ENCODE peak calls at places on chromosomes 13 and 19, in four cellular contexts. E is HCT116, O is HepG2, N is K562. R is an unnamed sample.

GRCh38 chr19:28898279-28898678 is 314.7 kb downstream of the UQCRFS1 start:
- DNase-seq in E (no peak), O (no peak), N (no peak), R (no peak)

GRCh38 chr13:40109324-40109958 is 454.0 kb downstream of the COG6 start:
- DNase-seq in E (no peak), O (no peak), N (no peak), R (no peak)

GRCh38 chr19:19468424-19469050 is 46.8 kb downstream of the TSSK6 start:
- DNase-seq in E (no peak), O (no peak), N (no peak), R (no peak)

GRCh38 chr13:113489549-113490495 is 689 bp downstream of the DCUN1D2 start:
- DNase-seq in E (no peak), O (no peak), N (peak; percentile 47), R (no peak)

GRCh38 chr13:92175330-92175729 is 776.9 kb downstream of the GPC5 start:
- DNase-seq in E (no peak), O (peak; percentile 27), N (peak; percentile 9), R (no peak)

GRCh38 chr19:19356500-19356899 is 35.9 kb downstream of the MAU2 start:
- DNase-seq in E (no peak), O (no peak), N (no peak), R (no peak)

GRCh38 chr19:22625266-22626035 is 8.7 kb upstream of the ZNF492 start:
- DNase-seq in E (no peak), O (no peak), N (no peak), R (no peak)

GRCh38 chr19:33259532-33259931 is 33.9 kb upstream of the SLC7A10 start:
- DNase-seq in E (no peak), O (no peak), N (no peak), R (no peak)

GRCh38 chr19:35462476-35462953 is 14.5 kb downstream of the FFAR2 start:
- DNase-seq in E (no peak), O (no peak), N (no peak), R (no peak)

GRCh38 chr13:40344270-40345148 is 321.9 kb downstream of the FOXO1 start:
- DNase-seq in E (no peak), O (peak; percentile 43), N (no peak), R (no peak)

GRCh38 chr19:5694952-5695648 is 5.0 kb downstream of the RPL36 start:
- DNase-seq in E (no peak), O (no peak), N (no peak), R (no peak)

GRCh38 chr13:112932971-112933370 is 36.0 kb upstream of the MCF2L start:
- DNase-seq in E (no peak), O (no peak), N (no peak), R (no peak)

GRCh38 chr19:38993271-38993670 is 17.7 kb upstream of the FBXO17 start:
- DNase-seq in E (no peak), O (no peak), N (no peak), R (no peak)

GRCh38 chr19:16915734-16916133 is 26.9 kb downstream of the F2RL3 start:
- DNase-seq in E (no peak), O (no peak), N (no peak), R (no peak)

GRCh38 chr13:24864579-24864978 is 100.6 kb downstream of the RNF17 start:
- DNase-seq in E (no peak), O (no peak), N (no peak), R (no peak)

GRCh38 chr19:33052352-33052972 is 12.2 kb downstream of the RHPN2 start:
- DNase-seq in E (no peak), O (peak; percentile 60), N (no peak), R (no peak)

GRCh38 chr19:3818479-3818878 is 32.3 kb upstream of the MATK start:
- DNase-seq in E (no peak), O (no peak), N (no peak), R (no peak)

DNA sequence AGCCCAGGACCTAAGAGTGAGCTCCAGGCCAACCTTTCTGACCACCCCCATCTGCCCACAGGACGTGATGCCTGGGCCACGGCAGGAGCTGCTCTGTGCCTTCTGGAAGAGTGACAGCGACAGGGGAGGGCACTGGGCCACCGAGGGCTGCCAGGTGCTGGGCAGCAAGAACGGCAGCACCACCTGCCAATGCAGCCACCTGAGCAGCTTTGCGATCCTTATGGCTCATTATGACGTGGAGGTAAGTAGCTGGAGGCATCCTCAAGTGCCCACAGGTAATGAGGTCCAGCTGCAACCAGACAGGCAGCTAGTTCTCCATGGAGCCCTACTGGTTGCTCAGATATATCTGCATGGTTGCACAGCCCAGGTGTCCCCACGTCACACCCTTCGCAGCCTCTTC is 14.8 kb downstream of the DDX39A start:
- DNase-seq in E (no peak), O (no peak), N (no peak), R (no peak)
- TF ChIP-seq POLR2AphosphoS5 in E (peak; percentile 25), O (no peak), N (no peak), R (no peak)

GRCh38 chr19:15524781-15525180 is 16.5 kb downstream of the CYP4F22 start:
- DNase-seq in E (no peak), O (no peak), N (no peak), R (no peak)
- TF ChIP-seq TCF7L2 in E (no peak), O (no peak), N (no peak), R (no peak)

GRCh38 chr19:44602071-44602470 is 11.3 kb upstream of the IGSF23 start:
- DNase-seq in E (no peak), O (no peak), N (no peak), R (no peak)

GRCh38 chr19:44598880-44599279 is 14.5 kb upstream of the IGSF23 start:
- DNase-seq in E (no peak), O (no peak), N (no peak), R (no peak)

GRCh38 chr19:44603201-44603945 is 10.0 kb upstream of the IGSF23 start:
- DNase-seq in E (no peak), O (no peak), N (no peak), R (no peak)

GRCh38 chr19:44598355-44598754 is 15.0 kb upstream of the IGSF23 start:
- DNase-seq in E (no peak), O (no peak), N (no peak), R (no peak)

DNA sequence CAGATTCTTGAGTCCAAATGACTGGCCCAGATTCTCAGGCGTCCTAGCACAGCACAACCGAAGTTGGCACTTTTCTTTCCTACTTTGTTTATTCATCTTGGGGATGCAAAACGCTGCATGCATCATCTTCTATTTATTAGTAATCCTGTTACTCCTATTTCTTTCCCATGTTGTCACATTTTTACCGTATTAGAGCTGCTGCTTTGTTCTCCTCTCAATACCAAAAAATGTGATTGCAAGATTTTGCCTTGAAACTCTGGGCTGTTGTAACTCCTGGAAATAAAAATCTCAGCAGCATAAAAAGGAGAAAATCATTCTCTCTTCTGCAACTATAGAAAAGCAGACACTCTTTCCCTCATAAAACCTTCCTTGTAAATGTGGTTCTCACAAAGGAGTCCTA is 12.9 kb upstream of the IGSF23 start:
- DNase-seq in E (no peak), O (no peak), N (no peak), R (no peak)
- H3K9me3 ChIP-seq in E (no peaks in the 10 kb centered on the region), O (no peaks in the 10 kb centered on the region), N (no peaks in the 10 kb centered on the region), R (no peaks in the 10 kb centered on the region)

GRCh38 chr13:94128430-94128829 is 351.1 kb downstream of the DCT start:
- DNase-seq in E (no peak), O (no peak), N (no peak), R (no peak)
- TF ChIP-seq POLR2AphosphoS5 in E (no peak), O (no peak), N (no peak), R (no peak)

R was measured in Panc1.